ENCODE peak calls at places on chromosomes 2 and 18, in six cellular contexts. M is HAP-1, F is tibial artery, R is neuronal stem cell, T is cardiac muscle cell, X is transverse colon. Y is an unnamed sample.

GRCh38 chr2:233358864-233359386 is 4.6 kb downstream of the DGKD start:
- DNase-seq in T (no peak), X (peak; percentile 4), F (no peak), M (no peak), R (no peak), Y (no peak)

GRCh38 chr2:224059178-224059577 is 20.1 kb upstream of the SERPINE2 start:
- DNase-seq in T (no peak), X (no peak), R (no peak), F (no peak), M (no peak), Y (no peak)

GRCh38 chr18:22300665-22301636 is 116.8 kb downstream of the CTAGE1 start:
- DNase-seq in R (no peak), T (peak; percentile 59), F (no peak), X (peak; percentile 42), M (no peak), Y (no peak)

GRCh38 chr2:226247289-226248275 is 552.0 kb downstream of the IRS1 start:
- DNase-seq in M (no peak), F (no peak), R (no peak), T (peak; percentile 40), X (no peak), Y (no peak)

GRCh38 chr2:207288628-207289027 is 122.9 kb upstream of the KLF7 start:
- DNase-seq in T (no peak), F (no peak), R (no peak), X (no peak), M (no peak), Y (no peak)

GRCh38 chr2:24253303-24253919 is 78.6 kb downstream of the FAM228A start:
- DNase-seq in F (no peak), R (no peak), T (peak; percentile 6), M (no peak), X (no peak), Y (peak; percentile 13)

GRCh38 chr18:30121397-30121796 is 921.1 kb downstream of the DSC3 start:
- DNase-seq in T (no peak), M (no peak), X (no peak), F (no peak), R (no peak), Y (no peak)

GRCh38 chr18:34707670-34708069 is 2.4 kb upstream of the DTNA start:
- DNase-seq in F (peak; percentile 76), X (peak; percentile 32), T (peak; percentile 93), R (no peak), M (peak; percentile 68), Y (peak; percentile 94)

GRCh38 chr2:145066151-145066661 is 546.3 kb upstream of the ZEB2 start:
- DNase-seq in T (peak; percentile 64), M (no peak), R (no peak), F (no peak), X (no peak), Y (no peak)

GRCh38 chr2:192148620-192149321 is 46.0 kb downstream of the TMEFF2 start:
- DNase-seq in T (peak; percentile 59), F (no peak), R (no peak), X (no peak), M (no peak), Y (no peak)

GRCh38 chr18:58541789-58542425 is 87.0 kb downstream of the ALPK2 start:
- DNase-seq in F (no peak), X (no peak), R (no peak), M (no peak), T (peak; percentile 92), Y (no peak)

GRCh38 chr18:43805646-43806194 is 528.4 kb upstream of the SYT4 start:
- DNase-seq in R (no peak), T (peak; percentile 12), X (no peak), F (no peak), M (no peak), Y (peak; percentile 32)

GRCh38 chr2:151862688-151863087 is 34.5 kb upstream of the ARL5A start:
- DNase-seq in X (no peak), F (no peak), T (no peak), M (no peak), R (no peak), Y (no peak)

GRCh38 chr2:28981016-28981441 is at the start of gene TOGARAM2:
- DNase-seq in T (peak; percentile 30), F (peak; percentile 64), R (no peak), X (no peak), M (no peak), Y (no peak)

GRCh38 chr2:118670868-118671267 is 176.6 kb downstream of the EN1 start:
- DNase-seq in M (no peak), X (no peak), R (no peak), T (peak; percentile 84), F (no peak), Y (no peak)

GRCh38 chr18:58953627-58954026 is 89.0 kb downstream of the ZNF532 start:
- DNase-seq in R (no peak), T (peak; percentile 39), X (no peak), F (no peak), M (no peak), Y (no peak)

GRCh38 chr2:233470007-233470687 is 96.4 kb downstream of the USP40 start:
- DNase-seq in M (no peak), R (no peak), X (peak; percentile 39), T (peak; percentile 78), F (peak; percentile 90), Y (no peak)

GRCh38 chr2:204472375-204472774 is 72.9 kb upstream of the PARD3B start:
- DNase-seq in T (no peak), M (no peak), F (no peak), R (no peak), X (no peak), Y (no peak)

GRCh38 chr18:54717673-54718435 is 110.4 kb upstream of the RAB27B start:
- DNase-seq in X (no peak), T (peak; percentile 23), R (no peak), F (no peak), M (peak; percentile 26), Y (no peak)

GRCh38 chr2:86226780-86227520 is 27.7 kb downstream of the MRPL35 start:
- DNase-seq in F (no peak), R (no peak), T (no peak), M (no peak), X (no peak), Y (no peak)

GRCh38 chr2:810397-810796 is 133.2 kb upstream of the TMEM18 start:
- DNase-seq in M (no peak), F (no peak), T (no peak), X (no peak), R (no peak), Y (no peak)

GRCh38 chr18:78904179-78904531 is 75.5 kb upstream of the SALL3 start:
- DNase-seq in R (no peak), X (no peak), F (no peak), T (no peak), M (no peak), Y (no peak)
- H3K9me3 ChIP-seq in R (no peaks in the 10 kb centered on the region), X (no peaks in the 10 kb centered on the region), F (no peaks in the 10 kb centered on the region), T (no peaks in the 10 kb centered on the region), M (no peaks in the 10 kb centered on the region), Y (no peaks in the 10 kb centered on the region)

GRCh38 chr2:14514001-14514400 is 118.5 kb upstream of the LRATD1 start:
- DNase-seq in M (no peak), R (no peak), T (no peak), F (no peak), X (no peak), Y (no peak)
- H3K9me3 ChIP-seq in M (no peaks in the 10 kb centered on the region), R (no peaks in the 10 kb centered on the region), T (no peaks in the 10 kb centered on the region), F (no peaks in the 10 kb centered on the region), X (no peaks in the 10 kb centered on the region), Y (no peaks in the 10 kb centered on the region)

GRCh38 chr2:2734308-2734707 is 403.2 kb upstream of the MYT1L start:
- DNase-seq in R (no peak), F (no peak), X (no peak), T (no peak), M (no peak), Y (no peak)

GRCh38 chr2:2733818-2734217 is 402.7 kb upstream of the MYT1L start:
- DNase-seq in R (no peak), T (no peak), F (no peak), M (no peak), X (no peak), Y (no peak)

GRCh38 chr2:2731101-2731850 is 400.2 kb upstream of the MYT1L start:
- DNase-seq in T (no peak), R (no peak), M (no peak), X (no peak), F (no peak), Y (no peak)

GRCh38 chr2:2731885-2732284 is 400.8 kb upstream of the MYT1L start:
- DNase-seq in X (no peak), T (no peak), R (no peak), F (no peak), M (no peak), Y (no peak)

DNA sequence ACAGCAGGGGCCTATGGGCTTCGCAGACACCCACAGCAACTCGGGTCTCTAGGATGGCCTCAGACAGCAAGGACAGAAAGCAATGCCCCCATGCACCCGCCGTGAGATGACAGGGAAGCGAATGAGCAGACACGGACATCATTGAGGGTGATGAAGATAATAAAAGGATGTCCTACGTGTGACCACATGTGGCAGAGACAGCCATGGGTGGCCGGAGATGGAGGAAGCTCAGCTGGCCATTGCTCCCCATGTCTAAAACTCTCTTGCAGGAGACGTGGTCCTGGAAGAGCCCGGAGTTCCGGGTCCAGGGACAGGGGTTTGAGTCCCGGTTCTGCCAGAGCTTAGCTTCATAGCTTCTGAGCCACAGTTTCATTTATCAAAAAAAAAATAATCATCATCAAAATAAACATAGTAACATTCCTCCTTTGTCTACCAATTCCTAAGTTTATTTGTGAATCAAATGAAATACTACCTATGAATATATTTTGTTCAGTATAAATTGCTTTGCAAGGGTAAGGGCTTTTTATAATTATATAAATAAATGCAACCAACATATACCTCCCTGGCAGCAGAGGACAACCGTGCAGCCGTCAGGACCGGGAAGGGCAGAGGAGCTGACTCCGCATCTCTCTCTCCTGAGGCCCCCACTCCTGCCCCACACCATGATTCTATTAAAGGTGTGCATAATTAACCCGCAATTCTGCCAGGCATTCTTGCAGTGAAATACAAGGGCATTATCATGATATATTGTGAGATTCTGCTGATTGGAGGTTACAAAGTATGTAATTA is 401.4 kb upstream of the MYT1L start:
- DNase-seq in F (no peak), T (no peak), X (no peak), R (no peak), M (no peak), Y (no peak)
- H3K9me3 ChIP-seq in F (no peaks in the 10 kb centered on the region), T (no peaks in the 10 kb centered on the region), X (no peaks in the 10 kb centered on the region), R (no peaks in the 10 kb centered on the region), M (no peaks in the 10 kb centered on the region), Y (no peaks in the 10 kb centered on the region)

GRCh38 chr2:2647156-2647555 is 316.1 kb upstream of the MYT1L start:
- DNase-seq in F (no peak), T (no peak), X (no peak), R (no peak), M (no peak), Y (no peak)
- H3K9me3 ChIP-seq in F (no peaks in the 10 kb centered on the region), T (no peaks in the 10 kb centered on the region), X (no peaks in the 10 kb centered on the region), R (no peaks in the 10 kb centered on the region), M (no peaks in the 10 kb centered on the region), Y (no peaks in the 10 kb centered on the region)

GRCh38 chr2:95272781-95273180 is 1.5 kb upstream of the PROM2 start:
- DNase-seq in X (no peak), T (no peak), F (no peak), R (no peak), M (peak; percentile 1), Y (no peak)

GRCh38 chr2:95272299-95272751 is 1.9 kb upstream of the PROM2 start:
- DNase-seq in X (no peak), F (peak; percentile 21), T (no peak), R (no peak), M (no peak), Y (no peak)

GRCh38 chr2:95270541-95271081 is 3.6 kb upstream of the PROM2 start:
- DNase-seq in T (no peak), M (no peak), X (no peak), F (peak; percentile 47), R (no peak), Y (no peak)

GRCh38 chr2:95269036-95269680 is 5.1 kb upstream of the PROM2 start:
- DNase-seq in F (peak; percentile 31), T (no peak), X (no peak), R (no peak), M (no peak), Y (no peak)

GRCh38 chr2:95271381-95271971 is 2.8 kb upstream of the PROM2 start:
- DNase-seq in F (peak; percentile 40), R (no peak), M (peak; percentile 3), T (no peak), X (no peak), Y (no peak)
- H3K9me3 ChIP-seq in F (no peaks in the 10 kb centered on the region), R (no peaks in the 10 kb centered on the region), M (no peaks in the 10 kb centered on the region), T (no peaks in the 10 kb centered on the region), X (no peaks in the 10 kb centered on the region), Y (no peaks in the 10 kb centered on the region)

Y was measured in A673.